ENCODE peak calls at places on chromosomes 2 and 18, in six cellular contexts. V is prostate gland, Y is GM23338, W is spleen, J is breast epithelium, T is HepG2. X is an unnamed sample. For H3K4me1, the result is how much of the 10 kb centered on the place peaks cover.

GRCh38 chr2:96091141-96091710 is 25.1 kb downstream of the ADRA2B start:
- DNase-seq in Y (no peak), V (no peak), J (peak), T (no peak), W (peak), X (peak)

GRCh38 chr2:216450784-216451183 is 38.5 kb downstream of the SMARCAL1 start:
- DNase-seq in J (no peak), V (no peak), Y (no peak), W (no peak), T (no peak), X (no peak)

GRCh38 chr2:30150786-30151185 is 4.0 kb downstream of the YPEL5 start:
- DNase-seq in W (no peak), T (no peak), Y (no peak), V (no peak), J (no peak), X (no peak)

GRCh38 chr2:99984781-99985525 is 157.4 kb downstream of the AFF3 start:
- DNase-seq in J (no peak), W (no peak), V (no peak), T (no peak), Y (peak), X (no peak)

GRCh38 chr2:83420993-83421392 is 1038.1 kb downstream of the SUCLG1 start:
- DNase-seq in Y (no peak), J (no peak), T (no peak), V (no peak), W (no peak), X (no peak)

GRCh38 chr2:165833156-165833555 is 39.1 kb upstream of the GALNT3 start:
- DNase-seq in T (no peak), W (no peak), Y (no peak), J (no peak), V (peak), X (no peak)

GRCh38 chr2:175234650-175235049 is 53.1 kb upstream of the ATP5MC3 start:
- DNase-seq in Y (no peak), V (no peak), W (no peak), J (no peak), T (no peak), X (no peak)

GRCh38 chr2:152409691-152410597 is 75.0 kb downstream of the FMNL2 start:
- DNase-seq in W (no peak), J (no peak), Y (no peak), T (peak), V (no peak), X (no peak)

GRCh38 chr2:31108887-31109286 is 29.4 kb downstream of the GALNT14 start:
- DNase-seq in W (no peak), V (no peak), T (no peak), Y (no peak), J (no peak), X (no peak)

GRCh38 chr2:157185828-157186227 is 71.7 kb upstream of the GALNT5 start:
- DNase-seq in Y (no peak), V (no peak), T (no peak), W (no peak), J (no peak), X (no peak)

GRCh38 chr2:9343524-9343923 is 79.8 kb downstream of the ITGB1BP1 start:
- DNase-seq in J (no peak), T (no peak), V (no peak), W (no peak), Y (no peak), X (no peak)

GRCh38 chr2:42840141-42840540 is 47.8 kb upstream of the HAAO start:
- DNase-seq in T (no peak), Y (no peak), J (no peak), V (no peak), W (no peak), X (no peak)

GRCh38 chr2:197515277-197515797 is 529 bp upstream of the MOB4 start:
- DNase-seq in J (no peak), V (no peak), W (no peak), T (peak), Y (no peak), X (no peak)

GRCh38 chr2:230600285-230600684 is 112.4 kb upstream of the CAB39 start:
- DNase-seq in J (no peak), W (no peak), Y (no peak), T (no peak), V (no peak), X (no peak)
- TF ChIP-seq POLR2AphosphoS5 in J (no peak), W (no peak), Y (no peak), T (no peak), V (no peak), X (no peak)

GRCh38 chr18:53467756-53468155 is 756.7 kb downstream of the MBD2 start:
- DNase-seq in V (no peak), T (no peak), Y (no peak), J (no peak), W (no peak), X (no peak)
- H3K4me3 ChIP-seq in V (no peak), T (no peak), Y (no peak), J (no peak), W (no peak), X (no peak)

GRCh38 chr2:198994678-198995077 is 463.1 kb downstream of the SATB2 start:
- DNase-seq in Y (no peak), W (no peak), T (no peak), J (no peak), V (no peak), X (no peak)
- H3K4me1 ChIP-seq in Y (under half), W (under half), T (under half), J (under half), V (under half), X (under half)

GRCh38 chr2:119937680-119938079 is 75.2 kb upstream of the EPB41L5 start:
- DNase-seq in W (no peak), Y (no peak), T (no peak), J (no peak), V (no peak), X (no peak)
- TF ChIP-seq POLR2AphosphoS5 in W (no peak), Y (no peak), T (no peak), J (no peak), V (no peak), X (no peak)

DNA sequence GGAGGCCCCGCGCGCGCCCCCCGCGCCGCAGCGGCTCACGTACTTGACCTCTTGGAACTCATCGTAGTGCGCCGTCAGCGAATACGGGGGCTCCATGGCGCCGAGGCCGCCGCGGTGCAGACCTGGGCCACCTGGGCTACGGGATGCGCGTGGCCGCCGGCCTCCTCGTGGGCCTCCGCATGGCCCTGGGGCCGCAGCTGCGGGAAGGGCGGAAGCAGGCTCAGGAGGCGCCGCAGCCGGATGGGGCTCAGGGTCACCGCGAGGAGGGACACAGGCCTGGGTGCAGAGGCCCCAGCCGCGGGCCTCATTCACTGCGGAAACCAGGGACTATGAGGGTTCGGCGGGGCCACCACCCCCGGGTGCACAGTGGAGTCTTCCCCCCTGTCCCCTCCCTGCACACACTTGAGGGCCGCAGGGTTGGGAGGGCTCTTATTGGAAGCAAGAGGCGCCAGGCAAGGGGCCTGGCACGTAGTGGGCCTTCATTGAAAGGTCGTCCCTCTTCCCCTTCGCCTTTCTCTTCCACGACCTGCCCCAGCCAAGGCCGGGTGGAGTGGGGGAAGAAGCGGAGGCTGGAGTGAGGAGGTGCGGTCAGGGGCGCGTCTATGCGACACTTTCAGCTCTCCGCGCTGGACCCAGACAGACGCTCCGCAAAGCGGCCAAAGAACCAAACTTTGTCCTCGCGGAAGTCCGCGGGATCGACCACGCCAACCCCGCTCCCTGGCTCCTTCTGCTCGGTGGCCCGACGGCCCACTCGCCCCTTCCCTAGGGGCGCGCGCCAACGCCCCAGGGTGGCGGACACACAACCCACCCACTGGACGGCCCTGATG is 863 bp downstream of the ECEL1 start:
- DNase-seq in V (no peak), Y (peak), W (peak), J (no peak), T (no peak), X (no peak)
- H3K4me3 ChIP-seq in V (peak), Y (peak), W (peak), J (peak), T (no peak), X (no peak)

GRCh38 chr18:24027156-24027555 is 12.6 kb downstream of the TTC39C start:
- DNase-seq in V (peak), J (no peak), T (no peak), Y (no peak), W (no peak), X (no peak)
- H3K4me1 ChIP-seq in V (under half), J (under half), T (under half), Y (half or more), W (under half), X (under half)

X was measured in stomach.